ENCODE peak calls at places on chromosomes 2 and 18, in six cellular contexts. One of them, this sample, is unnamed.

GRCh38 chr2:95031076-95031725 is 5.7 kb downstream of the MAL start:
- DNase-seq in neural progenitor cell: no peak
- DNase-seq in psoas muscle: no peak
- DNase-seq in lower lobe of right lung: no peak
- DNase-seq in GM12865: no peak
- DNase-seq in GM06990: no peak
- DNase-seq in this sample: no peak

GRCh38 chr2:212961255-212961654 is 190.2 kb downstream of the IKZF2 start:
- DNase-seq in neural progenitor cell: no peak
- DNase-seq in psoas muscle: no peak
- DNase-seq in lower lobe of right lung: no peak
- DNase-seq in GM12865: no peak
- DNase-seq in GM06990: no peak
- DNase-seq in this sample: no peak

GRCh38 chr2:31151501-31151900 is 13.3 kb upstream of the GALNT14 start:
- DNase-seq in neural progenitor cell: no peak
- DNase-seq in psoas muscle: no peak
- DNase-seq in lower lobe of right lung: no peak
- DNase-seq in GM12865: no peak
- DNase-seq in GM06990: no peak
- DNase-seq in this sample: no peak

GRCh38 chr2:219244789-219245147 is 476 bp downstream of the GLB1L start:
- DNase-seq in neural progenitor cell: no peak
- DNase-seq in psoas muscle: no peak
- DNase-seq in lower lobe of right lung: no peak
- DNase-seq in GM12865: no peak
- DNase-seq in GM06990: no peak
- DNase-seq in this sample: no peak

GRCh38 chr2:187338679-187339121 is 109.4 kb downstream of the CALCRL start:
- DNase-seq in neural progenitor cell: peak; percentile 15
- DNase-seq in psoas muscle: peak; percentile 10
- DNase-seq in lower lobe of right lung: no peak
- DNase-seq in GM12865: no peak
- DNase-seq in GM06990: no peak
- DNase-seq in this sample: no peak

GRCh38 chr2:42969231-42970150 is 177.1 kb upstream of the HAAO start:
- DNase-seq in neural progenitor cell: no peak
- DNase-seq in psoas muscle: peak; percentile 59
- DNase-seq in lower lobe of right lung: no peak
- DNase-seq in GM12865: no peak
- DNase-seq in GM06990: no peak
- DNase-seq in this sample: peak; percentile 64

GRCh38 chr18:7896164-7896563 is 329.0 kb downstream of the PTPRM start:
- DNase-seq in neural progenitor cell: no peak
- DNase-seq in psoas muscle: no peak
- DNase-seq in lower lobe of right lung: no peak
- DNase-seq in GM12865: no peak
- DNase-seq in GM06990: no peak
- DNase-seq in this sample: peak; percentile 52

GRCh38 chr2:111057721-111058120 is 63.0 kb upstream of the BCL2L11 start:
- DNase-seq in neural progenitor cell: no peak
- DNase-seq in psoas muscle: no peak
- DNase-seq in lower lobe of right lung: no peak
- DNase-seq in GM12865: peak; percentile 34
- DNase-seq in GM06990: no peak
- DNase-seq in this sample: no peak

GRCh38 chr2:152613235-152613634 is 104.0 kb downstream of the PRPF40A start:
- DNase-seq in neural progenitor cell: no peak
- DNase-seq in psoas muscle: no peak
- DNase-seq in lower lobe of right lung: no peak
- DNase-seq in GM12865: peak; percentile 38
- DNase-seq in GM06990: peak; percentile 37
- DNase-seq in this sample: no peak

GRCh38 chr2:217903859-217904613 is 98.8 kb downstream of the TNS1 start:
- DNase-seq in neural progenitor cell: no peak
- DNase-seq in psoas muscle: peak; percentile 76
- DNase-seq in lower lobe of right lung: peak; percentile 75
- DNase-seq in GM12865: no peak
- DNase-seq in GM06990: no peak
- DNase-seq in this sample: no peak

GRCh38 chr2:182031956-182032355 is 46.3 kb downstream of the PPP1R1C start:
- DNase-seq in neural progenitor cell: no peak
- DNase-seq in psoas muscle: no peak
- DNase-seq in lower lobe of right lung: no peak
- DNase-seq in GM12865: no peak
- DNase-seq in GM06990: no peak
- DNase-seq in this sample: no peak

GRCh38 chr18:13014232-13014631 is 23.1 kb downstream of the CEP192 start:
- DNase-seq in neural progenitor cell: no peak
- DNase-seq in psoas muscle: no peak
- DNase-seq in lower lobe of right lung: no peak
- DNase-seq in GM12865: no peak
- DNase-seq in GM06990: no peak
- DNase-seq in this sample: no peak

GRCh38 chr18:32372381-32373061 is 98.2 kb downstream of the GAREM1 start:
- DNase-seq in neural progenitor cell: no peak
- DNase-seq in psoas muscle: no peak
- DNase-seq in lower lobe of right lung: no peak
- DNase-seq in GM12865: no peak
- DNase-seq in GM06990: no peak
- DNase-seq in this sample: peak; percentile 87

GRCh38 chr2:176087330-176088047 is 3.7 kb upstream of the EVX2 start:
- DNase-seq in neural progenitor cell: no peak
- DNase-seq in psoas muscle: no peak
- DNase-seq in lower lobe of right lung: no peak
- DNase-seq in GM12865: no peak
- DNase-seq in GM06990: no peak
- DNase-seq in this sample: no peak

GRCh38 chr2:206616141-206616540 is 26.1 kb upstream of the FAM237A start:
- DNase-seq in neural progenitor cell: no peak
- DNase-seq in psoas muscle: no peak
- DNase-seq in lower lobe of right lung: no peak
- DNase-seq in GM12865: no peak
- DNase-seq in GM06990: no peak
- DNase-seq in this sample: peak; percentile 55

GRCh38 chr2:210263841-210264240 is 38.6 kb upstream of the ACADL start:
- DNase-seq in neural progenitor cell: no peak
- DNase-seq in psoas muscle: no peak
- DNase-seq in lower lobe of right lung: no peak
- DNase-seq in GM12865: no peak
- DNase-seq in GM06990: no peak
- DNase-seq in this sample: no peak

GRCh38 chr2:206164261-206164862 is 4.7 kb downstream of the EEF1B2 start:
- DNase-seq in neural progenitor cell: peak; percentile 36
- DNase-seq in psoas muscle: no peak
- DNase-seq in lower lobe of right lung: no peak
- DNase-seq in GM12865: peak; percentile 10
- DNase-seq in GM06990: no peak
- DNase-seq in this sample: peak; percentile 62

GRCh38 chr2:218717262-218717661 is 6.6 kb downstream of the TTLL4 start:
- DNase-seq in neural progenitor cell: no peak
- DNase-seq in psoas muscle: no peak
- DNase-seq in lower lobe of right lung: no peak
- DNase-seq in GM12865: no peak
- DNase-seq in GM06990: no peak
- DNase-seq in this sample: peak; percentile 52

GRCh38 chr2:207394203-207394741 is 135.5 kb upstream of the CREB1 start:
- DNase-seq in neural progenitor cell: no peak
- DNase-seq in psoas muscle: no peak
- DNase-seq in lower lobe of right lung: no peak
- DNase-seq in GM12865: no peak
- DNase-seq in GM06990: no peak
- DNase-seq in this sample: peak; percentile 32

GRCh38 chr2:126916744-126917143 is 18.1 kb downstream of the TEX51 start:
- DNase-seq in neural progenitor cell: no peak
- DNase-seq in psoas muscle: no peak
- DNase-seq in lower lobe of right lung: no peak
- DNase-seq in GM12865: no peak
- DNase-seq in GM06990: no peak
- DNase-seq in this sample: no peak

GRCh38 chr2:172339431-172340010 is 87.9 kb upstream of the ITGA6 start:
- DNase-seq in neural progenitor cell: peak; percentile 6
- DNase-seq in psoas muscle: no peak
- DNase-seq in lower lobe of right lung: no peak
- DNase-seq in GM12865: no peak
- DNase-seq in GM06990: no peak
- DNase-seq in this sample: no peak

GRCh38 chr2:218270721-218271486 is 585 bp downstream of the PNKD start:
- DNase-seq in neural progenitor cell: no peak
- DNase-seq in psoas muscle: no peak
- DNase-seq in lower lobe of right lung: no peak
- DNase-seq in GM12865: no peak
- DNase-seq in GM06990: no peak
- DNase-seq in this sample: no peak

DNA sequence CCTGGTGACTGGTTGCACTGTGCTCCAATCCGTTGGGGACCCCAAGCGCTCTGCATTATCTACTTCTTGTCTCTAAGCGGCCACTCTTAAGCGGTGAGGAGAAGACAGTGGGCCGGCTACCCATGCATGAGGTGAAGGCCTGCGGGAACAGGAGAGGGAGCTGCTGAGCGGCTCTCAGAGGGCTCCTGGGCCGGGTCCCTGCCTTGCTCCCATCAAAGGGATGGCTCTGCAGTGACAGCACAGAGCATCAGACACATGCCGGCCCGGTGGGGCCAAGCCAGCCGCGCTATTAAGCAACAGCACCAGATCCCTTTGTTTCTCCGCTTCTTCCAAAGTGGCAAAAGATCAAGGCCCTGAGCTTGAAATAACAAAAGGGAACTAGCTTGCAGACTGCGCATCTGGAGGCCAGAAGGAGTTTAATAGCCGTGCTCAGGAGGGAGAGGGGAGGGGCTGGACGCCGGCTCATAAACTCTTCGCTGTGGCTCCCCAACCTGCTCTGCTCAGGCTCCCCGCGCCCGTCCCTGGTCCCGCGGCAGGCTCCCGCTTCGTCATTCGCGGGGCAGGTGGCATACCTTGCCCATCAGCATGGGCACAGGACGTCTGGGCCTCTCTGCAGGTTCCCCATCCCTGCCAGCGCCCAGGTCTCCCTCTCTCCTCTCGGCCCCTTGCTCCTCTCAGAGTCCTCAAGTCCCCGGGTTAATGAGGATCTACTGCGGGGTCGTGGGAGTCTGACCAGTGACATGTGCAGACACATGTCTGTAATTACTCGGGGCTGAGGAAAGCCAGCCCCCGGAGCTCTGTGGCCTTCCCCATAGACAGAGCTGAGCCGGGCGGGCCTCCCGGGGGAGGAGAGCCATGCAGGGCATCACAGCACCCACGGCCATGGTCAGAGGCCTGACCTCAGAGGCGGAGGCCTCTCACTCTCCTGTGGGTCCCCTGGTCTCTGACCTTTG is 96.7 kb downstream of the ASB1 start:
- DNase-seq in neural progenitor cell: peak; percentile 72
- DNase-seq in psoas muscle: peak; percentile 63
- DNase-seq in lower lobe of right lung: no peak
- DNase-seq in GM12865: no peak
- DNase-seq in GM06990: no peak
- DNase-seq in this sample: no peak
- TF ChIP-seq CTCF in neural progenitor cell: peak; percentile 49
- TF ChIP-seq CTCF in psoas muscle: no peak
- TF ChIP-seq CTCF in lower lobe of right lung: no peak
- TF ChIP-seq CTCF in GM12865: no peak
- TF ChIP-seq CTCF in GM06990: no peak
- TF ChIP-seq CTCF in this sample: no peak

DNA sequence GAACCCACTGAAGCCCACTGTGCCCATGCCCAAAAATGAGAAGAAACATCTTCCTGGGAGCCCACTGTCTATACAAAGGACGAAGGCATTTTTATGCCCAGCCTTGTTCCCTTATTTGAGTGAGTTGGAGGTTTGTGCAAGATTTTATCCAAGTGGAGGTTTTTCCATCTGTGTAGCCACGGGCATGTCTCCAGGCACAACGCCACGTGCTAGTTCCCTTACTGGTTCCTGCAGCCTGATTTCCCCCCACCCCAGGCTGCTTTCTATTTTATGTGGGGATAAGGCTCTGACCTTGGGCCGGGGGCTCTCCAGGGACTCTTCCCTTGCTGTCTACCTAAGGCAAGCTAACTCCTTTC is 22.2 kb upstream of the TXNL4A start:
- DNase-seq in neural progenitor cell: no peak
- DNase-seq in psoas muscle: no peak
- DNase-seq in lower lobe of right lung: no peak
- DNase-seq in GM12865: no peak
- DNase-seq in GM06990: no peak
- DNase-seq in this sample: no peak
- TF ChIP-seq CTCF in neural progenitor cell: no peak
- TF ChIP-seq CTCF in psoas muscle: no peak
- TF ChIP-seq CTCF in lower lobe of right lung: no peak
- TF ChIP-seq CTCF in GM12865: no peak
- TF ChIP-seq CTCF in GM06990: no peak
- TF ChIP-seq CTCF in this sample: no peak

DNA sequence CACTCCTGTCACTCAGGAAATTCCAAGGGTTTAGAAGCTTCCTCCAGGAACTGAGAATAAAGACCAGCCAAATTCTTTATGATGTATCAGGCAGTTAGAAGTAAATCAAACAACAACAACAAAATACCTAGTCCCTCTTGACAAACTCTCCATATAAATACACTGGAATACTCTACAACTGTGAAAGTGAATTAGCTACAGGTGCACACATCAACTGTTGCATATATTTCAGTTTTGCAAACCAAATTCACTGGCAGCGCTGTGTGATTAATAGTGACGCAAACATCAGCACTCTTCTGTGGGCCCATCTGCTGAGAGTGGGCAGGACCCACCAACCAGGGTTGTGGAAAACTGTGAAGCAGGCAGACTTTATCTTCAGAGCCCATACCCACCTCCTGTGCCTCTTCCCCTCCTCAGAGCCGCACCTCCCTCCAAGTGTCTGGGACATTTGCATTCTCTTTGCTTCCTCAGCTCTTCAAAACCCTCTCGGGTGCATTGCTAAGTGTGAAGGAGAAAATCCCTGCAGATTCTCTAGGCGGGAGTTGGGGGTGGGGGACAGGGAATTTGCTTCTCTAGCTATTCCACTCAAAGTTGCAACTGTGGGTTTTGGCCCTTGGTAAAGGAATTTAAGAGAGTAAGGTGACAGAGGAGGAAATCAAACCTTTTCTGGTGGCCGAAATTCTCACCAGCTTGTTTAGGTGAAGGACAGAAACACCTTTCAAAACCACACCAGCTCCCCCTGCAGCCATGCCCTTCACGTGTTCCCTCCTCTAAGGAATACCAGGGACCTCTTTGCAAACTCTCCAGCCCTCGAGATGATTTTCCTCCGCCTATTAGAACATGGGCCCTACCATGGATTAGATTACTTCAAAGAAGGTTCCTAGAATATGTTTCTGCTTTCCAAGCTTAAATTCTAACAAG is 119.3 kb downstream of the MRO start:
- DNase-seq in neural progenitor cell: no peak
- DNase-seq in psoas muscle: no peak
- DNase-seq in lower lobe of right lung: no peak
- DNase-seq in GM12865: no peak
- DNase-seq in GM06990: no peak
- DNase-seq in this sample: no peak
- TF ChIP-seq CTCF in neural progenitor cell: no peak
- TF ChIP-seq CTCF in psoas muscle: no peak
- TF ChIP-seq CTCF in lower lobe of right lung: no peak
- TF ChIP-seq CTCF in GM12865: no peak
- TF ChIP-seq CTCF in GM06990: no peak
- TF ChIP-seq CTCF in this sample: no peak

GRCh38 chr2:170396799-170397459 is 219.0 kb downstream of the MYO3B start:
- DNase-seq in neural progenitor cell: no peak
- DNase-seq in psoas muscle: no peak
- DNase-seq in lower lobe of right lung: no peak
- DNase-seq in GM12865: no peak
- DNase-seq in GM06990: no peak
- DNase-seq in this sample: no peak
- TF ChIP-seq CTCF in neural progenitor cell: peak; percentile 35
- TF ChIP-seq CTCF in psoas muscle: peak; percentile 9
- TF ChIP-seq CTCF in lower lobe of right lung: no peak
- TF ChIP-seq CTCF in GM12865: no peak
- TF ChIP-seq CTCF in GM06990: peak; percentile 22
- TF ChIP-seq CTCF in this sample: peak; percentile 44

GRCh38 chr2:69202323-69202722 is 184.7 kb downstream of the GFPT1 start:
- DNase-seq in neural progenitor cell: no peak
- DNase-seq in psoas muscle: no peak
- DNase-seq in lower lobe of right lung: no peak
- DNase-seq in GM12865: no peak
- DNase-seq in GM06990: no peak
- DNase-seq in this sample: no peak
- TF ChIP-seq CTCF in neural progenitor cell: no peak
- TF ChIP-seq CTCF in psoas muscle: no peak
- TF ChIP-seq CTCF in lower lobe of right lung: no peak
- TF ChIP-seq CTCF in GM12865: no peak
- TF ChIP-seq CTCF in GM06990: no peak
- TF ChIP-seq CTCF in this sample: no peak